ENCODE peak calls at places on chromosome 12, in six cellular contexts. One of them, this sample, is unnamed.

GRCh38 chr12:18439541-18439940 is 178.2 kb downstream of the PIK3C2G start:
- DNase-seq in germinal center: no peak
- DNase-seq in anterior cingulate cortex: no peak
- DNase-seq in RKO: peak
- DNase-seq in activated CD8-positive, alpha-beta memory T cell treated with anti-CD3 and anti-CD28 coated beads, Interleukin-2, amount 50 U/mL, for 48 hours: no peak
- DNase-seq in HT-29: no peak
- DNase-seq in this sample: no peak

GRCh38 chr12:85740190-85740589 is 96.0 kb downstream of the RASSF9 start:
- DNase-seq in germinal center: no peak
- DNase-seq in anterior cingulate cortex: no peak
- DNase-seq in RKO: no peak
- DNase-seq in activated CD8-positive, alpha-beta memory T cell treated with anti-CD3 and anti-CD28 coated beads, Interleukin-2, amount 50 U/mL, for 48 hours: no peak
- DNase-seq in HT-29: no peak
- DNase-seq in this sample: no peak

GRCh38 chr12:113241191-113242017 is 20.1 kb downstream of the TPCN1 start:
- DNase-seq in germinal center: no peak
- DNase-seq in anterior cingulate cortex: no peak
- DNase-seq in RKO: no peak
- DNase-seq in activated CD8-positive, alpha-beta memory T cell treated with anti-CD3 and anti-CD28 coated beads, Interleukin-2, amount 50 U/mL, for 48 hours: no peak
- DNase-seq in HT-29: peak
- DNase-seq in this sample: peak

GRCh38 chr12:2395352-2395977 is 342.7 kb downstream of the CACNA1C start:
- DNase-seq in germinal center: peak
- DNase-seq in anterior cingulate cortex: no peak
- DNase-seq in RKO: peak
- DNase-seq in activated CD8-positive, alpha-beta memory T cell treated with anti-CD3 and anti-CD28 coated beads, Interleukin-2, amount 50 U/mL, for 48 hours: peak
- DNase-seq in HT-29: peak
- DNase-seq in this sample: peak

GRCh38 chr12:100877776-100878175 is 83.2 kb downstream of the ANO4 start:
- DNase-seq in germinal center: peak
- DNase-seq in anterior cingulate cortex: no peak
- DNase-seq in RKO: peak
- DNase-seq in activated CD8-positive, alpha-beta memory T cell treated with anti-CD3 and anti-CD28 coated beads, Interleukin-2, amount 50 U/mL, for 48 hours: no peak
- DNase-seq in HT-29: no peak
- DNase-seq in this sample: no peak

GRCh38 chr12:52952082-52952801 is 3.3 kb downstream of the KRT18 start:
- DNase-seq in germinal center: peak
- DNase-seq in anterior cingulate cortex: no peak
- DNase-seq in RKO: no peak
- DNase-seq in activated CD8-positive, alpha-beta memory T cell treated with anti-CD3 and anti-CD28 coated beads, Interleukin-2, amount 50 U/mL, for 48 hours: no peak
- DNase-seq in HT-29: peak
- DNase-seq in this sample: no peak

GRCh38 chr12:90423965-90424364 is 531.0 kb downstream of the CCER1 start:
- DNase-seq in germinal center: no peak
- DNase-seq in anterior cingulate cortex: no peak
- DNase-seq in RKO: no peak
- DNase-seq in activated CD8-positive, alpha-beta memory T cell treated with anti-CD3 and anti-CD28 coated beads, Interleukin-2, amount 50 U/mL, for 48 hours: no peak
- DNase-seq in HT-29: no peak
- DNase-seq in this sample: no peak

GRCh38 chr12:101414533-101415119 is 7.1 kb upstream of the ARL1 start:
- DNase-seq in germinal center: peak
- DNase-seq in anterior cingulate cortex: no peak
- DNase-seq in RKO: peak
- DNase-seq in activated CD8-positive, alpha-beta memory T cell treated with anti-CD3 and anti-CD28 coated beads, Interleukin-2, amount 50 U/mL, for 48 hours: no peak
- DNase-seq in HT-29: peak
- DNase-seq in this sample: peak

GRCh38 chr12:62250671-62251608 is 9.3 kb upstream of the USP15 start:
- DNase-seq in germinal center: no peak
- DNase-seq in anterior cingulate cortex: no peak
- DNase-seq in RKO: no peak
- DNase-seq in activated CD8-positive, alpha-beta memory T cell treated with anti-CD3 and anti-CD28 coated beads, Interleukin-2, amount 50 U/mL, for 48 hours: no peak
- DNase-seq in HT-29: no peak
- DNase-seq in this sample: no peak

GRCh38 chr12:52564582-52564981 is 9.1 kb downstream of the KRT74 start:
- DNase-seq in germinal center: no peak
- DNase-seq in anterior cingulate cortex: no peak
- DNase-seq in RKO: no peak
- DNase-seq in activated CD8-positive, alpha-beta memory T cell treated with anti-CD3 and anti-CD28 coated beads, Interleukin-2, amount 50 U/mL, for 48 hours: no peak
- DNase-seq in HT-29: no peak
- DNase-seq in this sample: no peak

GRCh38 chr12:117339104-117339503 is 22.3 kb downstream of the NOS1 start:
- DNase-seq in germinal center: no peak
- DNase-seq in anterior cingulate cortex: no peak
- DNase-seq in RKO: no peak
- DNase-seq in activated CD8-positive, alpha-beta memory T cell treated with anti-CD3 and anti-CD28 coated beads, Interleukin-2, amount 50 U/mL, for 48 hours: no peak
- DNase-seq in HT-29: no peak
- DNase-seq in this sample: no peak

GRCh38 chr12:132353811-132354210 is 24.4 kb upstream of the GALNT9 start:
- DNase-seq in germinal center: no peak
- DNase-seq in anterior cingulate cortex: no peak
- DNase-seq in RKO: no peak
- DNase-seq in activated CD8-positive, alpha-beta memory T cell treated with anti-CD3 and anti-CD28 coated beads, Interleukin-2, amount 50 U/mL, for 48 hours: no peak
- DNase-seq in HT-29: no peak
- DNase-seq in this sample: no peak

GRCh38 chr12:53381739-53382630 is 2.0 kb downstream of the SP1 start:
- DNase-seq in germinal center: no peak
- DNase-seq in anterior cingulate cortex: no peak
- DNase-seq in RKO: peak
- DNase-seq in activated CD8-positive, alpha-beta memory T cell treated with anti-CD3 and anti-CD28 coated beads, Interleukin-2, amount 50 U/mL, for 48 hours: no peak
- DNase-seq in HT-29: peak
- DNase-seq in this sample: peak

GRCh38 chr12:40209886-40210285 is 14.9 kb upstream of the LRRK2 start:
- DNase-seq in germinal center: no peak
- DNase-seq in anterior cingulate cortex: no peak
- DNase-seq in RKO: no peak
- DNase-seq in activated CD8-positive, alpha-beta memory T cell treated with anti-CD3 and anti-CD28 coated beads, Interleukin-2, amount 50 U/mL, for 48 hours: no peak
- DNase-seq in HT-29: no peak
- DNase-seq in this sample: no peak

GRCh38 chr12:47820631-47821345 is 1.1 kb upstream of the HDAC7 start:
- DNase-seq in germinal center: no peak
- DNase-seq in anterior cingulate cortex: no peak
- DNase-seq in RKO: peak
- DNase-seq in activated CD8-positive, alpha-beta memory T cell treated with anti-CD3 and anti-CD28 coated beads, Interleukin-2, amount 50 U/mL, for 48 hours: no peak
- DNase-seq in HT-29: peak
- DNase-seq in this sample: peak

GRCh38 chr12:57759360-57759980 is 4.6 kb downstream of the MARCHF9 start:
- DNase-seq in germinal center: peak
- DNase-seq in anterior cingulate cortex: no peak
- DNase-seq in RKO: no peak
- DNase-seq in activated CD8-positive, alpha-beta memory T cell treated with anti-CD3 and anti-CD28 coated beads, Interleukin-2, amount 50 U/mL, for 48 hours: no peak
- DNase-seq in HT-29: peak
- DNase-seq in this sample: peak

GRCh38 chr12:6061661-6062060 is 62.8 kb downstream of the VWF start:
- DNase-seq in germinal center: no peak
- DNase-seq in anterior cingulate cortex: no peak
- DNase-seq in RKO: no peak
- DNase-seq in activated CD8-positive, alpha-beta memory T cell treated with anti-CD3 and anti-CD28 coated beads, Interleukin-2, amount 50 U/mL, for 48 hours: no peak
- DNase-seq in HT-29: no peak
- DNase-seq in this sample: no peak

GRCh38 chr12:28257411-28257810 is 67.2 kb downstream of the CCDC91 start:
- DNase-seq in germinal center: no peak
- DNase-seq in anterior cingulate cortex: no peak
- DNase-seq in RKO: no peak
- DNase-seq in activated CD8-positive, alpha-beta memory T cell treated with anti-CD3 and anti-CD28 coated beads, Interleukin-2, amount 50 U/mL, for 48 hours: no peak
- DNase-seq in HT-29: no peak
- DNase-seq in this sample: no peak

This sample was measured in hepatocyte.